ENCODE peak calls at places on chromosomes 4 and X, in eight cellular contexts. F is tibial artery, O is heart right ventricle, J is HCT116, A is upper lobe of right lung, Y is breast epithelium, R is GM23338, M is epithelial cell of esophagus. N is an unnamed sample.

GRCh38 chrX:106783716-106784115 is 18.8 kb upstream of the TBC1D8B start:
- DNase-seq in F (no peak), O (no peak), J (no peak), A (no peak), Y (no peak), R (peak; percentile 70), M (no peak), N (no peak)

GRCh38 chrX:16559206-16559619 is 90.7 kb upstream of the S100G start:
- DNase-seq in F (no peak), O (no peak), J (no peak), A (no peak), Y (no peak), R (no peak), M (no peak), N (peak; percentile 24)

GRCh38 chr4:6112606-6113290 is 87.6 kb downstream of the JAKMIP1 start:
- DNase-seq in F (no peak), O (no peak), J (no peak), A (no peak), Y (no peak), R (no peak), M (no peak), N (no peak)

GRCh38 chr4:53905935-53906377 is 158.4 kb downstream of the CHIC2 start:
- DNase-seq in F (no peak), O (peak; percentile 40), J (no peak), A (no peak), Y (no peak), R (peak; percentile 82), M (peak; percentile 75), N (peak; percentile 34)

GRCh38 chr4:88900432-88900831 is 156.6 kb downstream of the FAM13A start:
- DNase-seq in F (no peak), O (no peak), J (no peak), A (no peak), Y (no peak), R (no peak), M (peak; percentile 32), N (peak; percentile 28)

GRCh38 chrX:109399831-109400230 is 82.1 kb downstream of the GUCY2F start:
- DNase-seq in F (no peak), O (no peak), J (no peak), A (no peak), Y (no peak), R (no peak), M (no peak), N (no peak)

GRCh38 chr4:6055436-6055835 is 37.2 kb upstream of the C4orf50 start:
- DNase-seq in F (no peak), O (no peak), J (no peak), A (no peak), Y (no peak), R (no peak), M (no peak), N (no peak)

GRCh38 chr4:38856046-38856445 is 571 bp downstream of the TLR6 start:
- DNase-seq in F (no peak), O (peak; percentile 11), J (no peak), A (no peak), Y (no peak), R (no peak), M (no peak), N (no peak)

GRCh38 chr4:858136-858535 is 32.2 kb upstream of the CPLX1 start:
- DNase-seq in F (no peak), O (no peak), J (no peak), A (no peak), Y (no peak), R (no peak), M (no peak), N (no peak)

GRCh38 chr4:17094209-17094608 is 195.8 kb upstream of the LDB2 start:
- DNase-seq in F (no peak), O (no peak), J (no peak), A (no peak), Y (no peak), R (no peak), M (no peak), N (peak; percentile 4)

GRCh38 chr4:156788782-156789181 is 182.8 kb downstream of the PDGFC start:
- DNase-seq in F (no peak), O (no peak), J (no peak), A (no peak), Y (no peak), R (no peak), M (no peak), N (no peak)

GRCh38 chr4:152815078-152815477 is 35.3 kb downstream of the ARFIP1 start:
- DNase-seq in F (no peak), O (no peak), J (no peak), A (no peak), Y (no peak), R (no peak), M (no peak), N (no peak)

GRCh38 chr4:10151182-10151581 is 34.6 kb upstream of the WDR1 start:
- DNase-seq in F (no peak), O (no peak), J (no peak), A (no peak), Y (no peak), R (no peak), M (no peak), N (no peak)

GRCh38 chr4:30208731-30209435 is 511.3 kb upstream of the PCDH7 start:
- DNase-seq in F (no peak), O (no peak), J (peak; percentile 36), A (no peak), Y (no peak), R (no peak), M (peak; percentile 86), N (peak; percentile 13)
- TF ChIP-seq CTCF in F (no peak), O (no peak), J (no peak), A (no peak), Y (no peak), R (no peak), M (no peak), N (no peak)

GRCh38 chr4:105709081-105709450 is 482 bp downstream of the GSTCD start:
- DNase-seq in F (no peak), O (peak; percentile 8), J (peak; percentile 6), A (no peak), Y (no peak), R (peak; percentile 59), M (peak; percentile 45), N (no peak)

GRCh38 chr4:105708376-105709080 is at the start of the genes GSTCD and INTS12:
- DNase-seq in F (peak; percentile 91), O (peak; percentile 93), J (peak; percentile 88), A (peak; percentile 94), Y (peak; percentile 95), R (peak; percentile 97), M (peak; percentile 96), N (peak; percentile 89)

GRCh38 chr4:105710678-105711077 is 2.1 kb downstream of the GSTCD start:
- DNase-seq in F (no peak), O (no peak), J (no peak), A (no peak), Y (no peak), R (no peak), M (peak; percentile 13), N (no peak)

GRCh38 chr4:105707783-105708182 is 706 bp downstream of the INTS12 start:
- DNase-seq in F (no peak), O (no peak), J (no peak), A (no peak), Y (no peak), R (no peak), M (no peak), N (no peak)

GRCh38 chr4:105710012-105710600 is 1.5 kb downstream of the GSTCD start:
- DNase-seq in F (no peak), O (no peak), J (no peak), A (no peak), Y (no peak), R (peak; percentile 7), M (no peak), N (no peak)
- H3K4me3 ChIP-seq in F (no peak overlapping the region), O (no peak overlapping the region), J (peak overlapping the region; percentile 82), A (no peak overlapping the region), Y (no peak overlapping the region), R (peak overlapping the region; percentile 71), M (peak overlapping the region; percentile 90), N (no peak overlapping the region)

GRCh38 chr4:96389752-96390151 is 549.9 kb downstream of the PDHA2 start:
- DNase-seq in F (no peak), O (no peak), J (no peak), A (no peak), Y (no peak), R (peak; percentile 5), M (no peak), N (no peak)
- TF ChIP-seq CTCF in F (no peak), O (no peak), J (no peak), A (no peak), Y (no peak), R (no peak), M (no peak), N (no peak)

GRCh38 chr4:70992354-70992753 is 1.1 kb upstream of the DCK start:
- DNase-seq in F (no peak), O (no peak), J (peak; percentile 23), A (no peak), Y (no peak), R (peak; percentile 60), M (peak; percentile 75), N (no peak)
- H3K4me3 ChIP-seq in F (no peak overlapping the region), O (no peak overlapping the region), J (peak overlapping the region; percentile 95), A (peak overlapping the region; percentile 62), Y (peak overlapping the region; percentile 58), R (peak overlapping the region; percentile 94), M (peak overlapping the region; percentile 76), N (peak overlapping the region; percentile 81)

GRCh38 chrX:140697618-140698017 is 11.9 kb upstream of the LINC00632 start:
- DNase-seq in F (no peak), O (no peak), J (no peak), A (no peak), Y (no peak), R (peak; percentile 6), M (no peak), N (no peak)
- TF ChIP-seq CTCF in F (no peak), O (no peak), J (no peak), A (no peak), Y (no peak), R (peak; percentile 57), M (no peak), N (peak; percentile 22)

GRCh38 chr4:186569533-186570192 is 14.3 kb upstream of the MTNR1A start:
- DNase-seq in F (no peak), O (no peak), J (no peak), A (no peak), Y (no peak), R (no peak), M (no peak), N (no peak)
- H3K4me3 ChIP-seq in F (peak overlapping the region; percentile 35), O (no peak overlapping the region), J (no peak overlapping the region), A (peak overlapping the region; percentile 1), Y (no peak overlapping the region), R (no peak overlapping the region), M (peak overlapping the region; percentile 11), N (no peak overlapping the region)

DNA sequence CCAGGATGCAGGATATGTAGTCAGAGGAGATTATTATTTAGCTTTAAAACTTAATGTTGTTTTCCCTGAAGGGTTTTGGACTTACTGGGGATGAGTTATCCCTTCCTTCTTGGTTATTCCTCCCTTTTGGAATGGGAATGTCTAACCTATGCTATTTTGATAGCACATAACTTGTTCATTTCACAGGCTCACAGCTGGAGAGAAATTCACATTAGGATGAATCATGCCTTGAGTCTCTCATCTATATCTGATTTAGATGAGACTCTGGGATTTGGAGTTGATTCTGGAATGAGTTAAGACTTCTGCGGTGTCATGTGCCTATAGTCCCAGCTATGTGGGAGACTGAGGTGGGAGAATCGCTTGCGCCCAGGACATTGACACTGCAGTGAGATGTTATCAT is 81.1 kb downstream of the ATP11C start:
- DNase-seq in F (no peak), O (no peak), J (no peak), A (no peak), Y (no peak), R (no peak), M (no peak), N (peak; percentile 39)
- TF ChIP-seq CTCF in F (no peak), O (no peak), J (no peak), A (no peak), Y (no peak), R (no peak), M (no peak), N (no peak)

GRCh38 chr4:168421671-168422070 is 58.6 kb downstream of the DDX60L start:
- DNase-seq in F (no peak), O (no peak), J (peak; percentile 49), A (no peak), Y (no peak), R (no peak), M (peak; percentile 85), N (no peak)
- H3K4me3 ChIP-seq in F (no peak overlapping the region), O (no peak overlapping the region), J (no peak overlapping the region), A (no peak overlapping the region), Y (no peak overlapping the region), R (no peak overlapping the region), M (no peak overlapping the region), N (no peak overlapping the region)